ENCODE peak calls at places on chromosome 16, in six cellular contexts. N, Q, T, K, F and R are unnamed samples.

GRCh38 chr16:19717319-19717718 is 708 bp downstream of the KNOP1 start:
- DNase-seq in N (no peak), Q (peak; percentile 8), T (no peak), K (no peak), F (no peak), R (no peak)

GRCh38 chr16:88379694-88380040 is 3.1 kb upstream of the ZNF469 start:
- DNase-seq in N (peak; percentile 29), Q (no peak), T (no peak), K (no peak), F (no peak), R (no peak)

GRCh38 chr16:70375636-70376611 is 29.2 kb downstream of the DDX19A start:
- DNase-seq in N (no peak), Q (no peak), T (no peak), K (no peak), F (no peak), R (no peak)

GRCh38 chr16:87050142-87050541 is 267.1 kb downstream of the C16orf95 start:
- DNase-seq in N (no peak), Q (no peak), T (no peak), K (no peak), F (no peak), R (no peak)

GRCh38 chr16:84985079-84986065 is 26.0 kb downstream of the ZDHHC7 start:
- DNase-seq in N (no peak), Q (peak; percentile 93), T (peak; percentile 33), K (no peak), F (no peak), R (peak; percentile 41)

GRCh38 chr16:81610144-81610842 is 165.7 kb downstream of the CMIP start:
- DNase-seq in N (peak; percentile 87), Q (peak; percentile 84), T (no peak), K (no peak), F (no peak), R (no peak)

GRCh38 chr16:82192665-82193064 is 22.6 kb upstream of the MPHOSPH6 start:
- DNase-seq in N (no peak), Q (peak; percentile 88), T (no peak), K (no peak), F (no peak), R (no peak)

GRCh38 chr16:88927010-88927409 is 50.0 kb downstream of the CBFA2T3 start:
- DNase-seq in N (no peak), Q (no peak), T (no peak), K (peak; percentile 61), F (no peak), R (no peak)

GRCh38 chr16:4465977-4466779 is 8.2 kb downstream of the NMRAL1 start:
- DNase-seq in N (no peak), Q (no peak), T (no peak), K (no peak), F (no peak), R (no peak)

GRCh38 chr16:8720080-8720966 is 45.9 kb downstream of the ABAT start:
- DNase-seq in N (peak; percentile 80), Q (no peak), T (no peak), K (peak; percentile 85), F (no peak), R (peak; percentile 16)

GRCh38 chr16:64841071-64841470 is 280.8 kb downstream of the CDH11 start:
- DNase-seq in N (no peak), Q (peak; percentile 22), T (no peak), K (no peak), F (no peak), R (no peak)

GRCh38 chr16:73735954-73736353 is 560.7 kb upstream of the PSMD7 start:
- DNase-seq in N (no peak), Q (no peak), T (no peak), K (no peak), F (no peak), R (no peak)

GRCh38 chr16:82061861-82062525 is 26.9 kb downstream of the HSD17B2 start:
- DNase-seq in N (peak; percentile 13), Q (peak; percentile 22), T (peak; percentile 57), K (no peak), F (no peak), R (peak; percentile 53)

GRCh38 chr16:23949630-23950290 is 114.0 kb downstream of the PRKCB start:
- DNase-seq in N (no peak), Q (no peak), T (no peak), K (no peak), F (peak; percentile 28), R (no peak)

GRCh38 chr16:590165-590874 is 454 bp downstream of the RAB40C start:
- DNase-seq in N (peak; percentile 67), Q (peak; percentile 47), T (no peak), K (no peak), F (no peak), R (peak; percentile 31)

GRCh38 chr16:89696598-89697128 is 4.8 kb downstream of the SPATA2L start:
- DNase-seq in N (peak; percentile 33), Q (no peak), T (no peak), K (no peak), F (no peak), R (no peak)

GRCh38 chr16:28093383-28093725 is 29.8 kb upstream of the GSG1L start:
- DNase-seq in N (no peak), Q (no peak), T (no peak), K (no peak), F (no peak), R (no peak)

GRCh38 chr16:30997000-30997886 is 12.2 kb downstream of the HSD3B7 start:
- DNase-seq in N (peak; percentile 97), Q (peak; percentile 41), T (peak; percentile 95), K (peak; percentile 79), F (peak; percentile 51), R (peak; percentile 89)

GRCh38 chr16:89376812-89377445 is 113.4 kb downstream of the ANKRD11 start:
- DNase-seq in N (no peak), Q (no peak), T (no peak), K (peak; percentile 50), F (no peak), R (no peak)

GRCh38 chr16:88591577-88592021 is 21.4 kb downstream of the ZC3H18 start:
- DNase-seq in N (no peak), Q (peak; percentile 8), T (no peak), K (no peak), F (peak; percentile 90), R (no peak)

GRCh38 chr16:371729-372521 is 1.6 kb upstream of the MRPL28 start:
- DNase-seq in N (no peak), Q (no peak), T (no peak), K (no peak), F (no peak), R (no peak)

GRCh38 chr16:27640277-27640600 is 90.3 kb downstream of the KATNIP start:
- DNase-seq in N (no peak), Q (no peak), T (no peak), K (no peak), F (no peak), R (no peak)

GRCh38 chr16:28974007-28974436 is 556 bp upstream of the SPNS1 start:
- DNase-seq in N (peak; percentile 78), Q (peak; percentile 65), T (peak; percentile 73), K (peak; percentile 70), F (no peak), R (peak; percentile 54)

GRCh38 chr16:75260856-75261589 is 9.6 kb upstream of the BCAR1 start:
- DNase-seq in N (peak; percentile 10), Q (no peak), T (no peak), K (no peak), F (no peak), R (no peak)

GRCh38 chr16:20026673-20027072 is 47.0 kb downstream of the GPR139 start:
- DNase-seq in N (no peak), Q (no peak), T (no peak), K (no peak), F (no peak), R (no peak)

GRCh38 chr16:52597772-52598483 is 51.0 kb upstream of the TOX3 start:
- DNase-seq in N (no peak), Q (no peak), T (no peak), K (peak; percentile 99), F (no peak), R (no peak)

GRCh38 chr16:86291491-86291890 is 218.8 kb upstream of the FOXF1 start:
- DNase-seq in N (no peak), Q (no peak), T (no peak), K (no peak), F (no peak), R (no peak)

GRCh38 chr16:75286996-75287395 is 35.6 kb upstream of the BCAR1 start:
- DNase-seq in N (no peak), Q (no peak), T (no peak), K (no peak), F (no peak), R (no peak)

GRCh38 chr16:78444-79145 is 570 bp downstream of the MPG start:
- DNase-seq in N (no peak), Q (peak; percentile 52), T (no peak), K (no peak), F (no peak), R (peak; percentile 28)

GRCh38 chr16:56944954-56945839 is 13.3 kb downstream of the HERPUD1 start:
- DNase-seq in N (no peak), Q (peak; percentile 69), T (no peak), K (no peak), F (peak; percentile 61), R (no peak)
- TF ChIP-seq SMC3 in N (no peak), Q (no peak), T (no peak), K (no peak), F (no peak), R (no peak)

DNA sequence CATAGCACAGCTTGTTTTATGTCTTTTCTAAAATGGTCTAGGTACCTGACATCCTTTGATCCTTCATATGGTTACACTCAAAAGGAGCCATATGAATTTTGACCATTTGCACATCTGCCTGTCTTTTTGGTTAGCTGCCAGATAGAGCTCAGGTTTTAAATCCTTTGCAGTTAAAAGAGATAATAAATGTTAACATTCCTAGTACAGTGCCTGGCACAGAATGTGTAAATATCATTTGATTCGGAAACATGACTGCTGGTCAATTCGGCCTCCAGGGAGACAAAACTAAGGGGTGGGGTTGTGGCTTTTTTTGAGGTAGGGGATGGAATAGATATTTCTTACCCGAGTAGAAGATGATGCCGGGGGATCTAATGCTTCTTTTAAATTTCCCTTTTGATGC is 64.2 kb downstream of the FTO start:
- DNase-seq in N (no peak), Q (peak; percentile 41), T (no peak), K (no peak), F (no peak), R (no peak)
- TF ChIP-seq SMC3 in N (no peak), Q (no peak), T (no peak), K (no peak), F (no peak), R (no peak)

GRCh38 chr16:55261301-55261700 is 62.7 kb upstream of the IRX6 start:
- DNase-seq in N (no peak), Q (no peak), T (no peak), K (no peak), F (no peak), R (no peak)
- TF ChIP-seq SMC3 in N (no peak), Q (no peak), T (no peak), K (no peak), F (no peak), R (no peak)

GRCh38 chr16:11614587-11615175 is 28.0 kb upstream of the LITAF start:
- DNase-seq in N (no peak), Q (no peak), T (no peak), K (no peak), F (no peak), R (no peak)

GRCh38 chr16:11610580-11610979 is 23.9 kb upstream of the LITAF start:
- DNase-seq in N (no peak), Q (no peak), T (peak; percentile 54), K (no peak), F (no peak), R (peak; percentile 39)

GRCh38 chr16:11612110-11612981 is 25.6 kb upstream of the LITAF start:
- DNase-seq in N (no peak), Q (no peak), T (peak; percentile 78), K (peak; percentile 83), F (no peak), R (peak; percentile 64)

GRCh38 chr16:11615756-11616447 is 29.2 kb upstream of the LITAF start:
- DNase-seq in N (no peak), Q (peak; percentile 41), T (no peak), K (peak; percentile 56), F (no peak), R (peak; percentile 20)

GRCh38 chr16:11613381-11614303 is 26.9 kb upstream of the LITAF start:
- DNase-seq in N (no peak), Q (no peak), T (no peak), K (peak; percentile 88), F (no peak), R (peak; percentile 67)
- TF ChIP-seq SMC3 in N (no peak), Q (no peak), T (no peak), K (no peak), F (no peak), R (no peak)